ENCODE peak calls at places on chromosome 2, in four cellular contexts. One of them, this sample, is unnamed.

GRCh38 chr2:73997813-73998212 is 13.1 kb downstream of the TET3 start:
- DNase-seq in HCT116: no peak
- DNase-seq in naive thymus-derived CD8-positive, alpha-beta T cell: no peak
- DNase-seq in nephron progenitor cell: no peak
- DNase-seq in this sample: no peak

GRCh38 chr2:209476367-209477191 is 52.7 kb downstream of the MAP2 start:
- DNase-seq in HCT116: no peak
- DNase-seq in naive thymus-derived CD8-positive, alpha-beta T cell: no peak
- DNase-seq in nephron progenitor cell: no peak
- DNase-seq in this sample: peak

GRCh38 chr2:64942693-64943092 is 46.5 kb upstream of the SLC1A4 start:
- DNase-seq in nephron progenitor cell: no peak
- DNase-seq in HCT116: no peak
- DNase-seq in naive thymus-derived CD8-positive, alpha-beta T cell: no peak
- DNase-seq in this sample: peak

GRCh38 chr2:101064868-101065549 is 62.9 kb downstream of the RPL31 start:
- DNase-seq in naive thymus-derived CD8-positive, alpha-beta T cell: no peak
- DNase-seq in nephron progenitor cell: no peak
- DNase-seq in HCT116: peak
- DNase-seq in this sample: no peak

GRCh38 chr2:10146366-10147005 is 23.9 kb downstream of the RRM2 start:
- DNase-seq in nephron progenitor cell: no peak
- DNase-seq in HCT116: no peak
- DNase-seq in naive thymus-derived CD8-positive, alpha-beta T cell: no peak
- DNase-seq in this sample: no peak

GRCh38 chr2:120108049-120108448 is 95.2 kb downstream of the EPB41L5 start:
- DNase-seq in nephron progenitor cell: no peak
- DNase-seq in HCT116: no peak
- DNase-seq in naive thymus-derived CD8-positive, alpha-beta T cell: no peak
- DNase-seq in this sample: no peak

GRCh38 chr2:39570614-39571013 is 95.1 kb upstream of the TMEM178A start:
- DNase-seq in HCT116: no peak
- DNase-seq in naive thymus-derived CD8-positive, alpha-beta T cell: no peak
- DNase-seq in nephron progenitor cell: no peak
- DNase-seq in this sample: no peak

GRCh38 chr2:174211954-174212353 is 36.4 kb downstream of the OLA1 start:
- DNase-seq in HCT116: no peak
- DNase-seq in naive thymus-derived CD8-positive, alpha-beta T cell: no peak
- DNase-seq in nephron progenitor cell: no peak
- DNase-seq in this sample: no peak

This sample was measured in midbrain.